ENCODE peak calls at places on chromosomes 2 and 18, in six cellular contexts. U is astrocyte; F is cardiac muscle cell; P is lung microvascular endothelial cell; G is stimulated activated CD8-positive, alpha-beta memory T cell treated with anti-CD3 and anti-CD28 coated beads, Interleukin-7, amount 100 ng/mL, for 4 hours; D is globus pallidus. M is an unnamed sample.

GRCh38 chr2:233098615-233099014 is 38.5 kb downstream of the INPP5D start:
- DNase-seq in U (no peak), F (peak), P (no peak), G (no peak), D (no peak), M (no peak)

GRCh38 chr2:117940436-117940835 is 73.4 kb downstream of the CCDC93 start:
- DNase-seq in U (no peak), F (no peak), P (no peak), G (no peak), D (no peak), M (no peak)

GRCh38 chr2:181152701-181153100 is 172.3 kb downstream of the UBE2E3 start:
- DNase-seq in U (no peak), F (no peak), P (no peak), G (no peak), D (no peak), M (no peak)

GRCh38 chr2:74822771-74823283 is 11.1 kb upstream of the HK2 start:
- DNase-seq in U (no peak), F (no peak), P (no peak), G (no peak), D (no peak), M (no peak)

GRCh38 chr18:54031243-54031642 is 193.2 kb downstream of the MBD2 start:
- DNase-seq in U (no peak), F (peak), P (no peak), G (no peak), D (no peak), M (no peak)

GRCh38 chr2:201357216-201357615 is at the start of gene FLACC1:
- DNase-seq in U (peak), F (peak), P (peak), G (no peak), D (peak), M (peak)

GRCh38 chr2:39114771-39115170 is 6.1 kb downstream of the SOS1 start:
- DNase-seq in U (peak), F (no peak), P (no peak), G (no peak), D (no peak), M (peak)

GRCh38 chr2:180980943-180981898 is 816 bp downstream of the UBE2E3 start:
- DNase-seq in U (peak), F (peak), P (peak), G (no peak), D (peak), M (peak)

GRCh38 chr2:10520926-10521325 is 72.8 kb upstream of the ODC1 start:
- DNase-seq in U (no peak), F (no peak), P (no peak), G (no peak), D (no peak), M (peak)

GRCh38 chr2:126874961-126875360 is 23.7 kb upstream of the TEX51 start:
- DNase-seq in U (no peak), F (no peak), P (no peak), G (no peak), D (no peak), M (no peak)

GRCh38 chr2:714005-714741 is 37.0 kb upstream of the TMEM18 start:
- DNase-seq in U (no peak), F (peak), P (peak), G (no peak), D (peak), M (peak)

GRCh38 chr2:2048461-2048860 is 282.6 kb downstream of the MYT1L start:
- DNase-seq in U (no peak), F (no peak), P (no peak), G (no peak), D (no peak), M (no peak)

GRCh38 chr2:67872481-67872880 is 190.3 kb downstream of the C1D start:
- DNase-seq in U (peak), F (no peak), P (no peak), G (no peak), D (no peak), M (no peak)

GRCh38 chr2:203708846-203709815 is 2.7 kb downstream of the CD28 start:
- DNase-seq in U (no peak), F (no peak), P (no peak), G (no peak), D (no peak), M (no peak)

GRCh38 chr18:13178197-13178596 is 40.4 kb upstream of the LDLRAD4 start:
- DNase-seq in U (no peak), F (no peak), P (no peak), G (no peak), D (no peak), M (peak)

GRCh38 chr18:59308201-59309014 is 10.0 kb downstream of the CPLX4 start:
- DNase-seq in U (peak), F (peak), P (peak), G (peak), D (peak), M (peak)

GRCh38 chr18:75265872-75266271 is 55.3 kb downstream of the TSHZ1 start:
- DNase-seq in U (no peak), F (no peak), P (no peak), G (no peak), D (no peak), M (no peak)

GRCh38 chr2:112646791-112647720 is 1.3 kb downstream of the SLC20A1 start:
- DNase-seq in U (no peak), F (peak), P (peak), G (no peak), D (no peak), M (peak)

GRCh38 chr2:230018153-230018552 is 50.6 kb downstream of the SLC16A14 start:
- DNase-seq in U (peak), F (no peak), P (peak), G (no peak), D (no peak), M (no peak)

GRCh38 chr18:25538175-25538922 is 186.4 kb upstream of the ZNF521 start:
- DNase-seq in U (no peak), F (no peak), P (no peak), G (no peak), D (no peak), M (no peak)

GRCh38 chr2:42622943-42623676 is 54.7 kb downstream of the MTA3 start:
- DNase-seq in U (no peak), F (no peak), P (no peak), G (no peak), D (no peak), M (no peak)

GRCh38 chr2:214341636-214342035 is 69.2 kb upstream of the VWC2L start:
- DNase-seq in U (no peak), F (no peak), P (no peak), G (no peak), D (no peak), M (no peak)

GRCh38 chr2:42971947-42972736 is 179.8 kb upstream of the HAAO start:
- DNase-seq in U (no peak), F (no peak), P (peak), G (no peak), D (no peak), M (peak)

GRCh38 chr2:6352906-6353515 is 512.7 kb downstream of the CMPK2 start:
- DNase-seq in U (peak), F (peak), P (no peak), G (no peak), D (peak), M (no peak)

GRCh38 chr2:83991992-83992391 is 467.1 kb downstream of the SUCLG1 start:
- DNase-seq in U (no peak), F (no peak), P (no peak), G (no peak), D (no peak), M (no peak)

GRCh38 chr2:119483395-119483753 is 40.9 kb downstream of the SCTR start:
- DNase-seq in U (no peak), F (no peak), P (no peak), G (no peak), D (no peak), M (peak)

GRCh38 chr2:39118786-39119499 is 1.9 kb downstream of the SOS1 start:
- DNase-seq in U (no peak), F (no peak), P (peak), G (no peak), D (no peak), M (peak)

GRCh38 chr2:39120521-39120770 is 405 bp downstream of the SOS1 start:
- DNase-seq in U (no peak), F (no peak), P (no peak), G (no peak), D (no peak), M (peak)

GRCh38 chr2:58731488-58731869 is 490.4 kb upstream of the FANCL start:
- DNase-seq in U (no peak), F (no peak), P (peak), G (no peak), D (no peak), M (no peak)

GRCh38 chr2:223797811-223798721 is 39.3 kb downstream of the AP1S3 start:
- DNase-seq in U (peak), F (peak), P (peak), G (no peak), D (peak), M (no peak)

GRCh38 chr18:62611395-62612241 is 88.8 kb downstream of the ZCCHC2 start:
- DNase-seq in U (no peak), F (no peak), P (no peak), G (no peak), D (peak), M (peak)

GRCh38 chr2:239246723-239247122 is 154.1 kb downstream of the HDAC4 start:
- DNase-seq in U (no peak), F (no peak), P (no peak), G (no peak), D (no peak), M (no peak)

GRCh38 chr2:153510996-153511395 is 32.4 kb upstream of the RPRM start:
- DNase-seq in U (no peak), F (no peak), P (no peak), G (no peak), D (no peak), M (no peak)

GRCh38 chr18:41391616-41392610 is 563.1 kb upstream of the PIK3C3 start:
- DNase-seq in U (peak), F (peak), P (peak), G (no peak), D (peak), M (peak)

GRCh38 chr2:79993144-79993543 is 311.4 kb downstream of the LRRTM1 start:
- DNase-seq in U (peak), F (no peak), P (no peak), G (no peak), D (no peak), M (no peak)

GRCh38 chr2:69836316-69836715 is 6.9 kb downstream of the GMCL1 start:
- DNase-seq in U (no peak), F (no peak), P (no peak), G (no peak), D (no peak), M (no peak)

GRCh38 chr2:26924731-26925099 is 45.7 kb upstream of the MAPRE3 start:
- DNase-seq in U (no peak), F (no peak), P (no peak), G (no peak), D (no peak), M (no peak)

GRCh38 chr2:129758461-129759185 is 220.8 kb upstream of the RAB6C start:
- DNase-seq in U (no peak), F (no peak), P (no peak), G (no peak), D (peak), M (no peak)

GRCh38 chr18:63207154-63207790 is 112.3 kb downstream of the BCL2 start:
- DNase-seq in U (no peak), F (no peak), P (no peak), G (no peak), D (no peak), M (no peak)

M was measured in osteoblast.